ENCODE peak calls at places on chromosome 7, in seven cellular contexts. I, Z, W, X, N, S and D are unnamed samples.

GRCh38 chr7:70470751-70471150 is 661.2 kb upstream of the GALNT17 start:
- DNase-seq in I (no peak), N (no peak), X (no peak), W (no peak), S (no peak), Z (no peak), D (no peak)

GRCh38 chr7:151302531-151302930 is 39.1 kb upstream of the NUB1 start:
- DNase-seq in S (no peak), W (no peak), I (no peak), N (no peak), Z (no peak), X (no peak), D (peak)

GRCh38 chr7:36802459-36802858 is 78.2 kb upstream of the AOAH start:
- DNase-seq in X (no peak), Z (no peak), I (no peak), S (no peak), W (no peak), N (no peak), D (no peak)

GRCh38 chr7:111796671-111797070 is 234.4 kb upstream of the IMMP2L start:
- DNase-seq in S (peak), N (no peak), I (no peak), Z (no peak), X (peak), W (no peak), D (no peak)

GRCh38 chr7:75054744-75055527 is 18.7 kb downstream of the RCC1L start:
- DNase-seq in Z (no peak), N (no peak), S (peak), W (peak), X (no peak), I (peak), D (no peak)

GRCh38 chr7:33671521-33672262 is 233.6 kb upstream of the BMPER start:
- DNase-seq in X (no peak), N (no peak), S (no peak), Z (no peak), W (no peak), I (no peak), D (no peak)

GRCh38 chr7:1919539-1920265 is 249.6 kb downstream of the ELFN1 start:
- DNase-seq in W (no peak), N (peak), X (no peak), Z (peak), I (no peak), S (no peak), D (no peak)

GRCh38 chr7:128876586-128876977 is 13.9 kb downstream of the ATP6V1F start:
- DNase-seq in Z (no peak), W (no peak), S (no peak), X (no peak), I (no peak), N (no peak), D (no peak)

GRCh38 chr7:57071-57470 is 135.3 kb upstream of the FAM20C start:
- DNase-seq in W (no peak), I (no peak), S (no peak), N (no peak), X (no peak), Z (no peak), D (peak)

GRCh38 chr7:150717821-150718420 is 1.5 kb downstream of the GIMAP1 start:
- DNase-seq in X (no peak), S (no peak), Z (no peak), N (no peak), W (no peak), I (no peak), D (no peak)

GRCh38 chr7:141073173-141073640 is 657 bp upstream of the TMEM178B start:
- DNase-seq in N (no peak), X (no peak), S (peak), W (no peak), Z (peak), I (no peak), D (peak)

GRCh38 chr7:141466151-141466904 is 84.9 kb upstream of the AGK start:
- DNase-seq in W (no peak), N (no peak), S (no peak), X (no peak), Z (no peak), I (no peak), D (no peak)

GRCh38 chr7:37353949-37354660 is 94.6 kb downstream of the ELMO1 start:
- DNase-seq in N (no peak), X (peak), S (no peak), Z (peak), I (no peak), W (no peak), D (no peak)

GRCh38 chr7:40268836-40269235 is 134.0 kb downstream of the SUGCT start:
- DNase-seq in W (no peak), N (no peak), X (no peak), S (no peak), Z (no peak), I (no peak), D (no peak)

GRCh38 chr7:93013471-93014061 is 104.2 kb downstream of the SAMD9 start:
- DNase-seq in W (no peak), S (no peak), N (no peak), X (no peak), Z (no peak), I (no peak), D (no peak)

GRCh38 chr7:2911466-2911865 is 67.4 kb upstream of the GNA12 start:
- DNase-seq in N (no peak), X (no peak), W (peak), Z (no peak), S (no peak), I (no peak), D (no peak)

GRCh38 chr7:94295805-94296204 is 98.9 kb upstream of the COL1A2 start:
- DNase-seq in I (peak), Z (peak), X (peak), W (peak), N (no peak), S (peak), D (no peak)

GRCh38 chr7:94294471-94295131 is 100.1 kb upstream of the COL1A2 start:
- DNase-seq in X (no peak), I (no peak), N (no peak), Z (no peak), W (no peak), S (no peak), D (no peak)

GRCh38 chr7:94298943-94299342 is 95.8 kb upstream of the COL1A2 start:
- DNase-seq in Z (no peak), X (no peak), W (peak), S (peak), N (no peak), I (peak), D (no peak)

GRCh38 chr7:94297397-94297838 is 97.3 kb upstream of the COL1A2 start:
- DNase-seq in W (peak), I (peak), N (no peak), X (peak), Z (no peak), S (peak), D (no peak)

GRCh38 chr7:94296886-94297285 is 97.8 kb upstream of the COL1A2 start:
- DNase-seq in X (no peak), I (no peak), S (no peak), Z (no peak), N (no peak), W (no peak), D (no peak)
- TF ChIP-seq CTCF in X (no peak), I (no peak), S (no peak), Z (no peak), N (no peak), W (no peak), D (no peak)

DNA sequence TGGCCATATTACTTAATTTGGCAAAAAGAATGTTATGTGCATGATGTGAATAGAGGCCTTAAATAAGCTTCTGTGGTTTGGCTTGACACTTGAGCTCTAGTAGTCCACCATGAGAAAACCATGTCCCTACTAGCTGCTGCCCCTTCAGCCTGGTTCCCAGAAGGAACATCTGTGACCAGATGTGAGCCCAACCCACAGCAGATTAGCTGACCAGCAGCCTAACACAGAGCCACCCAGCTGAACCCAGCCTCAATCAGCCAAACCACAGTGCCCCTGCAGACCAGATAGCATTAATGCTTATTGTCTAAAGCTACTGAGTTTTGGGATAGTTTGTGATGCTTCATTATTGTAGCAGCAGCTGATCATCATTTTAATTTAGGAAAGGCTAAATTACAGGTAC is 16.6 kb downstream of the JAZF1 start:
- DNase-seq in I (no peak), X (no peak), S (peak), W (no peak), Z (no peak), N (no peak), D (no peak)
- TF ChIP-seq CTCF in I (no peak), X (no peak), S (no peak), W (no peak), Z (no peak), N (no peak), D (no peak)

GRCh38 chr7:100545636-100546128 is 6.7 kb downstream of the AGFG2 start:
- DNase-seq in S (peak), Z (peak), I (peak), W (peak), X (peak), N (peak), D (no peak)
- TF ChIP-seq CTCF in S (peak), Z (peak), I (peak), W (peak), X (no peak), N (no peak), D (peak)

DNA sequence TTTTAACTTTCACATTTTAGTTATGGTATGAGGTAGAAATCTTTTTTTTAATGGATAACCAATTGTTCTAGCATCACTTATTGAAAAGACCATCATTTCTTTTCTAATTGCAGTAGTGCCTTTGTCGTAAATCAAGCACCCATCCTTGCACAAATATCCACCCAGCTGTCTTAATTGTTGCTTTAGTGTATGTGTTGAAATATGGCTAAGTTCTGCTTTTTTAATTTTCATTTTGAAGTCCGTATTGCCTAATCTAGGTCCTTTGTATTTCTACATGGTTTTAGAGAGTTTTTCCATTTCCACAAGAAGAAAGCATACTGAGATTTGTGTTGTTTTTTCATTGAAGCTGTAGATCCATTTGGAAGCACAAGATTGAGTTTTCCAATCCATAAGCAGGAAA is 259.6 kb upstream of the SEMA3E start:
- DNase-seq in Z (no peak), S (no peak), N (no peak), W (no peak), I (no peak), X (no peak), D (no peak)
- TF ChIP-seq CTCF in Z (no peak), S (no peak), N (no peak), W (no peak), I (no peak), X (no peak), D (no peak)

GRCh38 chr7:139982927-139983925 is 79.5 kb downstream of the PARP12 start:
- DNase-seq in W (no peak), I (no peak), X (no peak), N (no peak), Z (no peak), S (no peak), D (no peak)
- TF ChIP-seq CTCF in W (no peak), I (no peak), X (no peak), N (no peak), Z (no peak), S (no peak), D (no peak)

GRCh38 chr7:127066974-127067373 is 185.8 kb downstream of the GRM8 start:
- DNase-seq in X (peak), Z (peak), W (no peak), N (no peak), I (no peak), S (no peak), D (no peak)
- TF ChIP-seq CTCF in X (no peak), Z (peak), W (no peak), N (no peak), I (no peak), S (no peak), D (peak)

GRCh38 chr7:117220836-117221235 is 102.0 kb downstream of the WNT2 start:
- DNase-seq in I (no peak), W (no peak), Z (no peak), S (no peak), X (no peak), N (no peak), D (no peak)
- TF ChIP-seq CTCF in I (no peak), W (no peak), Z (no peak), S (no peak), X (no peak), N (no peak), D (no peak)